ENCODE peak calls at places on chromosomes 5 and 9, in ten cellular contexts. One of them, this sample, is unnamed.

GRCh38 chr5:67178085-67178484 is 18.5 kb downstream of the CD180 start:
- DNase-seq in adrenal gland: no peak
- DNase-seq in ovary: no peak
- DNase-seq in endothelial cell of umbilical vein: no peak
- DNase-seq in A549: no peak
- DNase-seq in IMR-90: peak; percentile 10
- DNase-seq in heart left ventricle: no peak
- DNase-seq in body of pancreas: no peak
- DNase-seq in stomach: no peak
- DNase-seq in gastrocnemius medialis: no peak
- DNase-seq in this sample: no peak

GRCh38 chr5:56676091-56676768 is 139.1 kb upstream of the MAP3K1 start:
- DNase-seq in adrenal gland: no peak
- DNase-seq in ovary: no peak
- DNase-seq in endothelial cell of umbilical vein: no peak
- DNase-seq in A549: peak; percentile 6
- DNase-seq in IMR-90: no peak
- DNase-seq in heart left ventricle: no peak
- DNase-seq in body of pancreas: no peak
- DNase-seq in stomach: no peak
- DNase-seq in gastrocnemius medialis: no peak
- DNase-seq in this sample: no peak

GRCh38 chr5:106324356-106324755 is 1346.4 kb downstream of the EFNA5 start:
- DNase-seq in adrenal gland: no peak
- DNase-seq in ovary: no peak
- DNase-seq in endothelial cell of umbilical vein: no peak
- DNase-seq in A549: no peak
- DNase-seq in IMR-90: no peak
- DNase-seq in heart left ventricle: no peak
- DNase-seq in body of pancreas: no peak
- DNase-seq in stomach: no peak
- DNase-seq in gastrocnemius medialis: no peak
- DNase-seq in this sample: no peak

GRCh38 chr5:137303509-137303908 is 195.6 kb downstream of the SPOCK1 start:
- DNase-seq in adrenal gland: no peak
- DNase-seq in ovary: no peak
- DNase-seq in endothelial cell of umbilical vein: no peak
- DNase-seq in A549: no peak
- DNase-seq in IMR-90: no peak
- DNase-seq in heart left ventricle: no peak
- DNase-seq in body of pancreas: no peak
- DNase-seq in stomach: no peak
- DNase-seq in gastrocnemius medialis: no peak
- DNase-seq in this sample: no peak

GRCh38 chr9:96230002-96230401 is 72.0 kb downstream of the HSD17B3 start:
- DNase-seq in adrenal gland: no peak
- DNase-seq in ovary: no peak
- DNase-seq in endothelial cell of umbilical vein: no peak
- DNase-seq in A549: no peak
- DNase-seq in IMR-90: no peak
- DNase-seq in heart left ventricle: no peak
- DNase-seq in body of pancreas: no peak
- DNase-seq in stomach: no peak
- DNase-seq in gastrocnemius medialis: no peak
- DNase-seq in this sample: no peak

GRCh38 chr9:73531658-73532057 is 380.0 kb downstream of the ANXA1 start:
- DNase-seq in adrenal gland: no peak
- DNase-seq in ovary: no peak
- DNase-seq in endothelial cell of umbilical vein: no peak
- DNase-seq in A549: no peak
- DNase-seq in IMR-90: no peak
- DNase-seq in heart left ventricle: no peak
- DNase-seq in body of pancreas: no peak
- DNase-seq in stomach: no peak
- DNase-seq in gastrocnemius medialis: no peak
- DNase-seq in this sample: no peak

GRCh38 chr9:123662057-123662776 is 267.7 kb downstream of the DENND1A start:
- DNase-seq in adrenal gland: no peak
- DNase-seq in ovary: no peak
- DNase-seq in endothelial cell of umbilical vein: no peak
- DNase-seq in A549: no peak
- DNase-seq in IMR-90: no peak
- DNase-seq in heart left ventricle: no peak
- DNase-seq in body of pancreas: no peak
- DNase-seq in stomach: no peak
- DNase-seq in gastrocnemius medialis: no peak
- DNase-seq in this sample: no peak

GRCh38 chr9:137297966-137298365 is 4.1 kb downstream of the NRARP start:
- DNase-seq in adrenal gland: no peak
- DNase-seq in ovary: no peak
- DNase-seq in endothelial cell of umbilical vein: no peak
- DNase-seq in A549: no peak
- DNase-seq in IMR-90: no peak
- DNase-seq in heart left ventricle: no peak
- DNase-seq in body of pancreas: no peak
- DNase-seq in stomach: no peak
- DNase-seq in gastrocnemius medialis: no peak
- DNase-seq in this sample: no peak

GRCh38 chr9:130053504-130054427 is at the start of gene GPR107:
- DNase-seq in adrenal gland: peak; percentile 76
- DNase-seq in ovary: peak; percentile 89
- DNase-seq in endothelial cell of umbilical vein: peak; percentile 78
- DNase-seq in A549: peak; percentile 67
- DNase-seq in IMR-90: peak; percentile 57
- DNase-seq in heart left ventricle: peak; percentile 86
- DNase-seq in body of pancreas: peak; percentile 72
- DNase-seq in stomach: peak; percentile 75
- DNase-seq in gastrocnemius medialis: peak; percentile 61
- DNase-seq in this sample: peak; percentile 72

GRCh38 chr5:122163151-122164069 is 34.1 kb downstream of the ZNF474 start:
- DNase-seq in adrenal gland: no peak
- DNase-seq in ovary: no peak
- DNase-seq in endothelial cell of umbilical vein: no peak
- DNase-seq in A549: peak; percentile 32
- DNase-seq in IMR-90: peak; percentile 95
- DNase-seq in heart left ventricle: no peak
- DNase-seq in body of pancreas: no peak
- DNase-seq in stomach: no peak
- DNase-seq in gastrocnemius medialis: peak; percentile 48
- DNase-seq in this sample: no peak

GRCh38 chr5:31768784-31769183 is 129.9 kb downstream of the PDZD2 start:
- DNase-seq in adrenal gland: no peak
- DNase-seq in ovary: no peak
- DNase-seq in endothelial cell of umbilical vein: no peak
- DNase-seq in A549: no peak
- DNase-seq in IMR-90: no peak
- DNase-seq in heart left ventricle: no peak
- DNase-seq in body of pancreas: no peak
- DNase-seq in stomach: no peak
- DNase-seq in gastrocnemius medialis: no peak
- DNase-seq in this sample: no peak

GRCh38 chr5:31771045-31771444 is 132.1 kb downstream of the PDZD2 start:
- DNase-seq in adrenal gland: no peak
- DNase-seq in ovary: no peak
- DNase-seq in endothelial cell of umbilical vein: no peak
- DNase-seq in A549: no peak
- DNase-seq in IMR-90: no peak
- DNase-seq in heart left ventricle: no peak
- DNase-seq in body of pancreas: no peak
- DNase-seq in stomach: no peak
- DNase-seq in gastrocnemius medialis: no peak
- DNase-seq in this sample: no peak

GRCh38 chr5:31770157-31770556 is 131.2 kb downstream of the PDZD2 start:
- DNase-seq in adrenal gland: no peak
- DNase-seq in ovary: no peak
- DNase-seq in endothelial cell of umbilical vein: no peak
- DNase-seq in A549: no peak
- DNase-seq in IMR-90: no peak
- DNase-seq in heart left ventricle: no peak
- DNase-seq in body of pancreas: no peak
- DNase-seq in stomach: no peak
- DNase-seq in gastrocnemius medialis: no peak
- DNase-seq in this sample: no peak

GRCh38 chr5:31768046-31768445 is 129.1 kb downstream of the PDZD2 start:
- DNase-seq in adrenal gland: no peak
- DNase-seq in ovary: no peak
- DNase-seq in endothelial cell of umbilical vein: no peak
- DNase-seq in A549: no peak
- DNase-seq in IMR-90: no peak
- DNase-seq in heart left ventricle: peak; percentile 59
- DNase-seq in body of pancreas: no peak
- DNase-seq in stomach: no peak
- DNase-seq in gastrocnemius medialis: peak; percentile 34
- DNase-seq in this sample: no peak

DNA sequence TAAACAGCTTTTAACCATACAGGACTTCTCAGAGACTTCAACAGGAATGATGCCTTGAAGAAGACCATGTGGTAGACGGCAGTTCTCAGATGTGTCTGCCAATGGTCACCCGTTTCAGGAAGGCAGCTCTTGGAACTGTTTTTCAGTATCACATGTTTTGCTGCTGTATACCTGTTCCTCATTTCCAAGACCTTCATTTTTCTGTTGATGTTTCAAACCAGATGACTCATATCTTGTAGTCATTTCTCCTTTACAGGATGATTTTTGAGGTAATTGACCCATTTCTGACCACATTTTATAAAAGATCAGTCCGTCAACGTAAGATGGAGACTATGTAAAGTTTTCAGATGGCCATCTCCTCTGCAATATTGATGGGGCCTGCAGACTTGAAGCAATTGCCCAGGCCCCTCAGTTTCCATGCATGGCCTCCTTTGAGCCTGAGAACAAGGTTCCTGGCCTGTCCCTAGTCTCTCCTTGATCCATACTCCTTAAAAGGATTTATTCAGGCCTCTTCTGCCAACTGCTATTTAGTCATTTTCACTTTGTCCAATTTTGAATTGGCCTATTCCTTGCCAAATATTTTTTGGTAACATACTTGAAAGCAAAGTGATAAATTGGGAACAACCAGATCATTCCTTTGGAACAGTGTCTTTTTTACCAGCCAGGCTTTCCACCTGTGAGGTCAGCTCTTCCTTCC is 128.6 kb downstream of the PDZD2 start:
- DNase-seq in adrenal gland: no peak
- DNase-seq in ovary: no peak
- DNase-seq in endothelial cell of umbilical vein: no peak
- DNase-seq in A549: no peak
- DNase-seq in IMR-90: no peak
- DNase-seq in heart left ventricle: no peak
- DNase-seq in body of pancreas: no peak
- DNase-seq in stomach: no peak
- DNase-seq in gastrocnemius medialis: no peak
- DNase-seq in this sample: no peak
- H3K4me3 ChIP-seq in adrenal gland: no peak overlapping the region
- H3K4me3 ChIP-seq in ovary: no peak overlapping the region
- H3K4me3 ChIP-seq in endothelial cell of umbilical vein: no peak overlapping the region
- H3K4me3 ChIP-seq in A549: no peak overlapping the region
- H3K4me3 ChIP-seq in IMR-90: no peak overlapping the region
- H3K4me3 ChIP-seq in heart left ventricle: no peak overlapping the region
- H3K4me3 ChIP-seq in body of pancreas: no peak overlapping the region
- H3K4me3 ChIP-seq in stomach: no peak overlapping the region
- H3K4me3 ChIP-seq in gastrocnemius medialis: no peak overlapping the region
- H3K4me3 ChIP-seq in this sample: no peak overlapping the region

GRCh38 chr9:109120204-109120789 is 550 bp upstream of the TMEM245 start:
- DNase-seq in adrenal gland: no peak
- DNase-seq in ovary: no peak
- DNase-seq in endothelial cell of umbilical vein: no peak
- DNase-seq in A549: no peak
- DNase-seq in IMR-90: no peak
- DNase-seq in heart left ventricle: no peak
- DNase-seq in body of pancreas: no peak
- DNase-seq in stomach: no peak
- DNase-seq in gastrocnemius medialis: no peak
- DNase-seq in this sample: no peak

GRCh38 chr9:109117856-109118801 is 1.6 kb downstream of the TMEM245 start:
- DNase-seq in adrenal gland: peak; percentile 71
- DNase-seq in ovary: no peak
- DNase-seq in endothelial cell of umbilical vein: peak; percentile 65
- DNase-seq in A549: peak; percentile 72
- DNase-seq in IMR-90: peak; percentile 89
- DNase-seq in heart left ventricle: no peak
- DNase-seq in body of pancreas: peak; percentile 38
- DNase-seq in stomach: no peak
- DNase-seq in gastrocnemius medialis: peak; percentile 57
- DNase-seq in this sample: no peak

GRCh38 chr9:109118802-109119438 is 827 bp downstream of the TMEM245 start:
- DNase-seq in adrenal gland: peak; percentile 43
- DNase-seq in ovary: peak; percentile 56
- DNase-seq in endothelial cell of umbilical vein: peak; percentile 41
- DNase-seq in A549: no peak
- DNase-seq in IMR-90: peak; percentile 15
- DNase-seq in heart left ventricle: no peak
- DNase-seq in body of pancreas: no peak
- DNase-seq in stomach: no peak
- DNase-seq in gastrocnemius medialis: no peak
- DNase-seq in this sample: no peak

GRCh38 chr9:109121218-109121796 is 1.6 kb upstream of the TMEM245 start:
- DNase-seq in adrenal gland: no peak
- DNase-seq in ovary: no peak
- DNase-seq in endothelial cell of umbilical vein: no peak
- DNase-seq in A549: no peak
- DNase-seq in IMR-90: no peak
- DNase-seq in heart left ventricle: no peak
- DNase-seq in body of pancreas: no peak
- DNase-seq in stomach: no peak
- DNase-seq in gastrocnemius medialis: no peak
- DNase-seq in this sample: no peak

GRCh38 chr9:109119439-109120203 is at the start of gene TMEM245:
- DNase-seq in adrenal gland: peak; percentile 98
- DNase-seq in ovary: peak; percentile 96
- DNase-seq in endothelial cell of umbilical vein: peak; percentile 98
- DNase-seq in A549: peak; percentile 99
- DNase-seq in IMR-90: peak; percentile 100
- DNase-seq in heart left ventricle: peak; percentile 97
- DNase-seq in body of pancreas: peak; percentile 96
- DNase-seq in stomach: peak; percentile 96
- DNase-seq in gastrocnemius medialis: peak; percentile 98
- DNase-seq in this sample: peak; percentile 97
- TF ChIP-seq POLR2A in adrenal gland: peak; percentile 75
- TF ChIP-seq POLR2A in ovary: peak; percentile 86
- TF ChIP-seq POLR2A in endothelial cell of umbilical vein: peak; percentile 75
- TF ChIP-seq POLR2A in A549: peak; percentile 74
- TF ChIP-seq POLR2A in IMR-90: peak; percentile 60
- TF ChIP-seq POLR2A in heart left ventricle: peak; percentile 79
- TF ChIP-seq POLR2A in body of pancreas: peak; percentile 62
- TF ChIP-seq POLR2A in stomach: no peak
- TF ChIP-seq POLR2A in gastrocnemius medialis: peak; percentile 98
- TF ChIP-seq POLR2A in this sample: peak; percentile 93

GRCh38 chr5:93621340-93621872 is 38.4 kb downstream of the NR2F1 start:
- DNase-seq in adrenal gland: peak; percentile 83
- DNase-seq in ovary: peak; percentile 84
- DNase-seq in endothelial cell of umbilical vein: peak; percentile 75
- DNase-seq in A549: peak; percentile 89
- DNase-seq in IMR-90: peak; percentile 70
- DNase-seq in heart left ventricle: peak; percentile 82
- DNase-seq in body of pancreas: peak; percentile 75
- DNase-seq in stomach: peak; percentile 53
- DNase-seq in gastrocnemius medialis: peak; percentile 40
- DNase-seq in this sample: peak; percentile 77
- H3K4me3 ChIP-seq in adrenal gland: peak overlapping the region; percentile 38
- H3K4me3 ChIP-seq in ovary: peak overlapping the region; percentile 52
- H3K4me3 ChIP-seq in endothelial cell of umbilical vein: peak overlapping the region; percentile 51
- H3K4me3 ChIP-seq in A549: peak overlapping the region; percentile 87
- H3K4me3 ChIP-seq in IMR-90: peak overlapping the region; percentile 87
- H3K4me3 ChIP-seq in heart left ventricle: peak overlapping the region; percentile 75
- H3K4me3 ChIP-seq in body of pancreas: peak overlapping the region; percentile 37
- H3K4me3 ChIP-seq in stomach: peak overlapping the region; percentile 66
- H3K4me3 ChIP-seq in gastrocnemius medialis: peak overlapping the region; percentile 76
- H3K4me3 ChIP-seq in this sample: peak overlapping the region; percentile 53

GRCh38 chr5:179800071-179800695 is 6.4 kb downstream of the LTC4S start:
- DNase-seq in adrenal gland: no peak
- DNase-seq in ovary: peak; percentile 34
- DNase-seq in endothelial cell of umbilical vein: no peak
- DNase-seq in A549: no peak
- DNase-seq in IMR-90: no peak
- DNase-seq in heart left ventricle: no peak
- DNase-seq in body of pancreas: no peak
- DNase-seq in stomach: no peak
- DNase-seq in gastrocnemius medialis: no peak
- DNase-seq in this sample: no peak
- TF ChIP-seq POLR2A in adrenal gland: no peak
- TF ChIP-seq POLR2A in ovary: no peak
- TF ChIP-seq POLR2A in endothelial cell of umbilical vein: no peak
- TF ChIP-seq POLR2A in A549: no peak
- TF ChIP-seq POLR2A in IMR-90: no peak
- TF ChIP-seq POLR2A in heart left ventricle: no peak
- TF ChIP-seq POLR2A in body of pancreas: no peak
- TF ChIP-seq POLR2A in stomach: no peak
- TF ChIP-seq POLR2A in gastrocnemius medialis: no peak
- TF ChIP-seq POLR2A in this sample: no peak